ENCODE peak calls at places on chromosomes 6 and 20, in four cellular contexts. One of them, this sample, is unnamed.

GRCh38 chr6:26087284-26088115 is at the start of gene HFE:
- DNase-seq in AG09309: no peak
- DNase-seq in fibroblast of pulmonary artery: peak; percentile 60
- DNase-seq in neural progenitor cell: peak; percentile 50
- DNase-seq in this sample: no peak

GRCh38 chr6:17835784-17836183 is 129.1 kb upstream of the NUP153 start:
- DNase-seq in fibroblast of pulmonary artery: no peak
- DNase-seq in neural progenitor cell: no peak
- DNase-seq in AG09309: no peak
- DNase-seq in this sample: no peak

GRCh38 chr20:52791091-52791490 is 181.1 kb upstream of the TSHZ2 start:
- DNase-seq in fibroblast of pulmonary artery: no peak
- DNase-seq in AG09309: no peak
- DNase-seq in neural progenitor cell: no peak
- DNase-seq in this sample: no peak

GRCh38 chr6:69337301-69337700 is 459.5 kb downstream of the LMBRD1 start:
- DNase-seq in fibroblast of pulmonary artery: no peak
- DNase-seq in AG09309: no peak
- DNase-seq in neural progenitor cell: no peak
- DNase-seq in this sample: no peak

GRCh38 chr20:21640556-21640955 is 64.9 kb upstream of the PAX1 start:
- DNase-seq in neural progenitor cell: peak; percentile 64
- DNase-seq in AG09309: no peak
- DNase-seq in fibroblast of pulmonary artery: no peak
- DNase-seq in this sample: no peak

GRCh38 chr6:43496370-43497128 is 13.6 kb downstream of the LRRC73 start:
- DNase-seq in AG09309: no peak
- DNase-seq in neural progenitor cell: peak; percentile 62
- DNase-seq in fibroblast of pulmonary artery: peak; percentile 43
- DNase-seq in this sample: no peak

GRCh38 chr6:31203345-31203979 is 33.0 kb upstream of the POU5F1 start:
- DNase-seq in AG09309: no peak
- DNase-seq in fibroblast of pulmonary artery: peak; percentile 26
- DNase-seq in neural progenitor cell: no peak
- DNase-seq in this sample: no peak

GRCh38 chr6:24154121-24154520 is 28.1 kb downstream of the NRSN1 start:
- DNase-seq in fibroblast of pulmonary artery: no peak
- DNase-seq in AG09309: no peak
- DNase-seq in neural progenitor cell: no peak
- DNase-seq in this sample: no peak

DNA sequence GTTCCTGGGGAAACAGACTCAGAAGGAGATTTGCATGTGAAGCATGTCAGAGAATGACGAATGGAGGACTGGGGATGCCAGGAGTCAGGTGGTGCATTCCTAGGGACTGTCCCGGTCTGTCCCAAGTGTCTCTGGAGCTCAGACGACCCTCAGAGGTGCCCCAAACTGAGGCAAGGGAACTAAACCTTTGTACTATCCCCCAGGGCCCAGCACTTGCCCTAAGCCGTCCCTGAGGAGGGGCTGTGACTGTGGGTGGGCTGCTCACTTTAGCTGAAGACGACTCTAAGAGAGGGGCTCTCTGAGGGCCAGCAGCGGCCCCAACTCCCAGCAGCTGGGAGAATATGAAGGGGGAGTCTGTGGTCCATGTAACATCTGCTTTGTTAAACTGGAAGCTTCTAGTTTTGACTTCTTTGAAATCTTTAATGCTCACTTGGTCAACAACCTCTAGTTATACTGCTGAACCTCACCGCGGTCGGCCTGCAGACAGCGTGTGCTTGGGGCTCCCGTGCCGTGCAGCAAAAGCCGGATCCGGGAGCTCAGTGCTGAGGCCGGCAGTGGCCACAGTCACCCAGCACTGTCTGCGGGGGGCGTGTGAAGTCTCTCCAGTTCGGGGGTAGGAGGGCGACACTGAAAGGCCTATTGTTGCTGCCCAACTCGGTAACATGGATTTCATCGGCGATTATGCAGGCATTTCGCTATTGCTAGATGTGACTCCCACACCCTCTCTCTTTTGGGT is 34.2 kb downstream of the TUBB2B start:
- DNase-seq in neural progenitor cell: peak; percentile 30
- DNase-seq in fibroblast of pulmonary artery: no peak
- DNase-seq in AG09309: no peak
- DNase-seq in this sample: no peak
- H3K4me3 ChIP-seq in neural progenitor cell: no peak overlapping the region
- H3K4me3 ChIP-seq in fibroblast of pulmonary artery: no peak overlapping the region
- H3K4me3 ChIP-seq in AG09309: no peak overlapping the region
- H3K4me3 ChIP-seq in this sample: no peak overlapping the region

GRCh38 chr6:159103396-159104162 is 58.8 kb upstream of the TAGAP start:
- DNase-seq in fibroblast of pulmonary artery: no peak
- DNase-seq in neural progenitor cell: no peak
- DNase-seq in AG09309: no peak
- DNase-seq in this sample: no peak
- TF ChIP-seq CTCF in fibroblast of pulmonary artery: no peak
- TF ChIP-seq CTCF in neural progenitor cell: no peak
- TF ChIP-seq CTCF in AG09309: no peak
- TF ChIP-seq CTCF in this sample: no peak

DNA sequence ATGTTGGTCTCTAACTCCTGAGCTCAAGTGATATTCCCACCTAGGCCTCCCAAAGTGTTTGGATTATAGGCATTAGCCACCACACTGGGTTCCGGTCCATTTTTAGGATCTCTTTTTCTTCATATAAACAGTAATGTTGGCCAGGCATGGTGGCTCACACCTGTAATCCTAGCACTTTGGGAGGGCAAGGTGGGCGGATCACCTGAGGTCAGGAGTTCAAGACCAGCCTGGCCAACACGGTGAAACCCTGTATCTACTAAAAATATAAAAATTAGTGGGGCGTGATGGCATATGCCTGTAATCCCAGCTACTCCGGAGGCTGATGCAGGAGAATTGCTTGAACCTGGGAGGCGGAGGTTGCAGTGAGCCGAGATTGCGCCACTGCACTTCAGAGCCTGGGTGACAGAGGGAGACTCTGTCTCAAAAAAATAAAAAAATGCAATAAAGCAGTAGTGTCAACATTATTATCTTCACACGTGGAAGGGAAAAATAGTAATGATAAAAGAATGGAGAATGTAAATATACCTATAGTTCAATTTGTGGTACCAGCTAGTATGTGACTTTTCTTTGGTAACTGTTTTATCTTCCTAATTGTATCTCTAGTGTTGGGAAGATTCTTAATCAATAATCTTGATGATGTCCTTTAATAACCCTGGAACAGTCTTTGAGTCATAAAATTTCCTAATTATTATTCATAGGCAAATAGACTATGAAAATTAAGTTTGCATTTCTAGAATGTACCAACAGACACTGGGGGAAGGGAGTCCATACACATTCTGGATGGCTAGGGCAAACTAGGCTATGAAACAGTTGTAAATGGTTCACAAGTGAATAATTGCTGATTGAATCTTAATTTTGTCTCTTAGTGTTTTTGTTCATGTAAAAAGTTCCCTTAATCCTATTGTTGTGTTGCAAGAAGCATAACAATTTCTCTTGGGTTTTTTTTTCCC is 3.6 kb downstream of the PARD6B start:
- DNase-seq in neural progenitor cell: no peak
- DNase-seq in AG09309: no peak
- DNase-seq in fibroblast of pulmonary artery: no peak
- DNase-seq in this sample: no peak
- H3K4me3 ChIP-seq in neural progenitor cell: no peak overlapping the region
- H3K4me3 ChIP-seq in AG09309: no peak overlapping the region
- H3K4me3 ChIP-seq in fibroblast of pulmonary artery: no peak overlapping the region
- H3K4me3 ChIP-seq in this sample: no peak overlapping the region

GRCh38 chr20:9884666-9885065 is 45.8 kb upstream of the PAK5 start:
- DNase-seq in neural progenitor cell: no peak
- DNase-seq in AG09309: no peak
- DNase-seq in fibroblast of pulmonary artery: no peak
- DNase-seq in this sample: no peak
- TF ChIP-seq CTCF in neural progenitor cell: no peak
- TF ChIP-seq CTCF in AG09309: no peak
- TF ChIP-seq CTCF in fibroblast of pulmonary artery: no peak
- TF ChIP-seq CTCF in this sample: peak; percentile 17

DNA sequence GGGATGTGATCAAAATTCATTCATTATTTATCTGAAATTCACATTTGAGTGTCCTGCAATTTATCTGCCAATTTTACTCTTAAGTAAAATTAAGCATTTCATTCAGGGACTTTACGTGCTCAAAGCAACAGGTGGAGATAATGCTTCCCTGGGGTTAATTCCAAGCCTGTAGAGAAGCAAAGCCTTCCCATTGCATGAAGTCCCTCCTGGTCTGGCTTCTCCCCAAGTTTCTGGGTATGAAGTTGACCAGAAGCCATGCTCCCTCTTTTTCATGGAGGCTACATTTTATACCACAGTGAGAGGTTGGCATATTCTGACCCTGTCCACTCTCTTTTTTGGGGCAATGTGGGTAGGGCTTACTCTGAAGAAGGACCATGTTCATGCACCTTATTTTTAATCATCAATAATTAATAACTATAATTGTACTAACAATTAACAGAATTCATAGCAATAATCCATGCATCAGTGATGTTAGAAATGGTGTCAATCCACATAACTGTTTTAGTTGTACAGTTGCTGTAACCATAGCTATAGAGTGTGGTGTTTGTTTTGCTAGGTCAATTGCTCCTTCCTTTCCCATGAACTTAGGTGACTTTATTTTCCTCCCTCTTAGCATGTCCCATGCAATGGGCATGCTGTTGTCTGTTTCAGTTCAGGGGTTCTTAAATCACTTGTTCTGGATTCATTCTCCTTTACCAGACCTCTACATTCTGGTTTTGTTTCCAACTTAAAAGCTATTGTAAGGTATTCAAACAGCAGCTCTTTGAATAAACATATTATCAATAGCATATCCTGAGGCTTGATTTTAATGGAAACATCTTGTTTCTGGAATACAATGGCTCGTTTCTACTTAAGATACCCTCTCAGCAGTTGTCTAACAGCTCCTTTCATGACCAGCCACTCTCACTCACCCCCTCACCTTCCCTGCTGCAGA is 1.5 kb downstream of the LAMA4 start:
- DNase-seq in AG09309: no peak
- DNase-seq in fibroblast of pulmonary artery: peak; percentile 58
- DNase-seq in neural progenitor cell: no peak
- DNase-seq in this sample: no peak
- H3K4me3 ChIP-seq in AG09309: peak overlapping the region; percentile 56
- H3K4me3 ChIP-seq in fibroblast of pulmonary artery: peak overlapping the region; percentile 83
- H3K4me3 ChIP-seq in neural progenitor cell: peak overlapping the region; percentile 56
- H3K4me3 ChIP-seq in this sample: peak overlapping the region; percentile 52